ENCODE peak calls at places on chromosome 7, in six cellular contexts. F is H1, L is K562, K is neural crest cell, T is Panc1, B is HFFc6. O is an unnamed sample.

GRCh38 chr7:97871659-97872024 is 566 bp downstream of the ASNS start:
- DNase-seq in B (peak), K (no peak), T (no peak), F (no peak), L (peak), O (no peak)

GRCh38 chr7:43302211-43302711 is 189.8 kb downstream of the HECW1 start:
- DNase-seq in T (no peak), L (no peak), K (no peak), F (no peak), B (peak), O (no peak)

GRCh38 chr7:30285531-30286284 is 1.3 kb downstream of the ZNRF2 start:
- DNase-seq in F (peak), K (peak), T (no peak), L (peak), B (peak), O (peak)

GRCh38 chr7:95687759-95688343 is 84.5 kb upstream of the DYNC1I1 start:
- DNase-seq in L (peak), B (peak), K (peak), T (peak), F (no peak), O (no peak)

GRCh38 chr7:126495001-126495400 is 757.7 kb downstream of the GRM8 start:
- DNase-seq in B (no peak), F (no peak), T (no peak), L (no peak), K (no peak), O (no peak)

GRCh38 chr7:157010588-157011332 is at the start of gene MNX1:
- DNase-seq in B (no peak), K (peak), T (no peak), L (peak), F (peak), O (peak)

GRCh38 chr7:38451840-38452239 is 178.4 kb upstream of the TARP start:
- DNase-seq in B (peak), T (peak), K (no peak), L (peak), F (no peak), O (no peak)

GRCh38 chr7:51140203-51140938 is 176.2 kb downstream of the COBL start:
- DNase-seq in F (peak), K (no peak), B (no peak), T (no peak), L (no peak), O (no peak)

GRCh38 chr7:151138541-151138910 is 29.0 kb downstream of the GBX1 start:
- DNase-seq in L (no peak), B (no peak), K (no peak), F (peak), T (no peak), O (peak)

GRCh38 chr7:42914726-42915045 is 2.8 kb upstream of the C7orf25 start:
- DNase-seq in K (no peak), T (no peak), B (no peak), L (no peak), F (no peak), O (no peak)

GRCh38 chr7:44152971-44153947 is 12.1 kb upstream of the MYL7 start:
- DNase-seq in L (no peak), B (no peak), K (no peak), F (no peak), T (no peak), O (no peak)

GRCh38 chr7:36969376-36969775 is 245.1 kb upstream of the AOAH start:
- DNase-seq in L (no peak), T (no peak), K (no peak), B (no peak), F (no peak), O (no peak)

GRCh38 chr7:152030561-152030960 is 5.1 kb downstream of the GALNT11 start:
- DNase-seq in T (no peak), K (no peak), F (no peak), B (no peak), L (no peak), O (no peak)

GRCh38 chr7:93015193-93016084 is 102.3 kb downstream of the SAMD9 start:
- DNase-seq in K (no peak), T (no peak), L (no peak), F (no peak), B (peak), O (no peak)

GRCh38 chr7:30029696-30030095 is 1.5 kb downstream of the PLEKHA8 start:
- DNase-seq in F (no peak), K (no peak), T (no peak), L (peak), B (no peak), O (no peak)

GRCh38 chr7:28062197-28062988 is 118.2 kb downstream of the JAZF1 start:
- DNase-seq in L (peak), B (peak), K (peak), F (peak), T (peak), O (peak)

GRCh38 chr7:148684289-148684688 is 14.4 kb upstream of the CUL1 start:
- DNase-seq in T (no peak), F (no peak), L (no peak), K (no peak), B (no peak), O (no peak)

GRCh38 chr7:883029-884021 is 7.0 kb downstream of the GET4 start:
- DNase-seq in B (no peak), L (no peak), T (no peak), K (no peak), F (no peak), O (peak)

DNA sequence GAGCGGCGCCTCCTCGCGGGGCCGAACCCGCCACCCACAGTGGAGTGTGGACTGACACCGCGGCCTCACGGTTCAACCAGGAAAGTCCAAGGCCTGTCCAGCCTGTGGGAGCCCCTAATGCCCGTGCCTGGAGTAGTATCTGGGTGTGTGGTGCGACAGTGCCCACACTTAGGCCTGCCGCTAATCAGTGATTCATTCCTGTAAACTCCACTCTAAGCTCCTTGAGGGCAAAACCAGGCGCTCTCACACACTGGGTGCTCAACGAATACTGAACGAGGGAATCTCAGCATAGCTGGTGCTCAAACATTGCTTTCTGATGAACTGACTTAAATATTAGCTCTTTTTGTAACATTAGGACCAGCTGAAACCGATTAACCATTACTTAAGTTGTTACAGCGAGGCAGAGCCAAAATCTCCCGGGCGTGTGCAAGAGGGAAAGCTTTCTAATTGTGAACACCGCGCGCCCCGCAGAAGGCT is 573 bp upstream of the GSDME start:
- DNase-seq in L (no peak), T (no peak), F (no peak), B (peak), K (no peak), O (no peak)
- TF ChIP-seq CTCF in L (no peak), T (no peak), F (no peak), B (no peak), K (no peak), O (no peak)

DNA sequence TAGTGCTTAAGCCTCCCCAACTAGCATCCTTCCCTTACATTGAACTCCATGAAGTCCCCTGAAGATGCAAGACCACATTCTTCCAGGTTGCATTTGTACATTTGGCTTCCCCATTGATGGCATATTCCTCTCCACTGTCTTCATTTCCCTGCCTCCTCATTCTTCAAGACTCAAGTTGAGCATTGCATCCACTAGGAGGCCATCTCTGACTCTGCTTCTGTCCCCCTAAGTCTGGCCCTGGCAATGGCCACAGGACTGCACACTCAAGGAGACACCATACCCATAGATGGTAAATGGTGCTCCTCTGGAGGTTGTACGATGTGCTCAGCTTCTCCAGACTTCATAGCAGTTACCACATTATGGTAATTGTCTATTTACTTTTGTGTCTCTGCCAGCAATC is 112.5 kb downstream of the PTPRZ1 start:
- DNase-seq in K (no peak), L (peak), T (no peak), F (no peak), B (no peak), O (no peak)
- TF ChIP-seq CTCF in K (no peak), L (no peak), T (peak), F (peak), B (peak), O (no peak)

GRCh38 chr7:7103343-7104313 is 78.7 kb upstream of the C1GALT1 start:
- DNase-seq in K (no peak), F (no peak), L (peak), B (peak), T (peak), O (no peak)
- TF ChIP-seq CTCF in K (peak), F (peak), L (peak), B (peak), T (peak), O (peak)

GRCh38 chr7:26280723-26281122 is 10.9 kb upstream of the SNX10 start:
- DNase-seq in T (no peak), B (no peak), F (no peak), L (no peak), K (no peak), O (no peak)

GRCh38 chr7:26286157-26286556 is 5.5 kb upstream of the SNX10 start:
- DNase-seq in F (no peak), K (no peak), B (no peak), L (no peak), T (no peak), O (no peak)

GRCh38 chr7:26280097-26280496 is 11.6 kb upstream of the SNX10 start:
- DNase-seq in B (no peak), K (no peak), L (no peak), F (no peak), T (no peak), O (no peak)

GRCh38 chr7:26284477-26284876 is 7.2 kb upstream of the SNX10 start:
- DNase-seq in L (no peak), B (no peak), T (no peak), F (no peak), K (no peak), O (no peak)

GRCh38 chr7:26284995-26285632 is 6.5 kb upstream of the SNX10 start:
- DNase-seq in F (no peak), T (peak), B (no peak), L (peak), K (no peak), O (no peak)
- TF ChIP-seq CTCF in F (peak), T (peak), B (no peak), L (peak), K (no peak), O (no peak)

DNA sequence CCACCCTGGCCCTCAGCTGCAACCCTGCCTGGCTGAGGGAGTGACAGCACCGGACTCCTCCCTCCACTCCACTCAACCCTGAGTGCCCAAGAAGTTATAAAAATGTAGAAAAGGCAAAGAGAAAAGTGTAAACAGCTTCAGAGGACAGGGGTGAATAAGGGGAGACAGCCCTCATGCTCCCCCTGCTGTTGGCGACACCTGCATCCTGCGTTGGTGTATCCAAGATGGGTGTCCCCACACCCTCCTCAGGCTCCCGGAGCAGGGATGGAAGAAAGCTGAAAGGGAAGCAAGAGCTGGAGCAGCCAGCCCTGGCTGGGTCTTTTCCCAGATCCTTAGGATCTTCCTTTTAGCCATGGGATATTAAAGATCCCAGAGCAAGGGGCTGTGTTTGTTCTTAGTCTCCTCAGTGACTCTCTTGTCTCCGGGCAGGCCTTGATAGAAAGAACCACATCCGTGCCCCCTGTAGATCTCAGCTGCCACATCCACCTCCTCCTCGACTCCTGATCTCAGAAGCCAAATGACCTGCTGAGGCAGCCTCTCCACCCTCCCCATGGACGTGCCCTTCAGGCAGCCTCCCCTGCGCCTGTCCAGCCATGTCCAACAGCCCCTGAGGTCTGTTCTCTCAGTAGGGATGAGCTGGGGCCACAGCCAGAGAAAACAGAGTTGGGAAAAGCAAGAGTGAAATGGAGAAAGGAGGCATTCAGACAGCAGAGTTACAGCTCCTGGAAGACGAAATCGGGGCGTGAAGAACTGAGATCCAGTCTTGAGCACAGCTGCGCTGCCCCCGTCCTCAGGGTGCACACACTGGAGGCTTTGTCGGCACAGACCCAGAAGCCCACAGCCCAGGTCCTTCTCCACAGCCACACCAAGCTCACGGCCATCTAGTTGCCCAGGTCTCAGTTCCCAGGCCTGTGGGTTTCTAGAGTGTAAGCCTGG is 6.8 kb downstream of the FAM131B start:
- DNase-seq in K (no peak), L (peak), T (no peak), B (no peak), F (no peak), O (no peak)
- TF ChIP-seq CTCF in K (no peak), L (peak), T (no peak), B (no peak), F (peak), O (no peak)

GRCh38 chr7:15168489-15168888 is 265.9 kb upstream of the DGKB start:
- DNase-seq in K (no peak), B (peak), T (no peak), F (no peak), L (no peak), O (no peak)
- TF ChIP-seq CTCF in K (no peak), B (peak), T (peak), F (no peak), L (no peak), O (no peak)

GRCh38 chr7:45872116-45873034 is 507 bp downstream of the CCDC201 start:
- DNase-seq in F (peak), T (no peak), B (no peak), L (peak), K (no peak), O (peak)
- TF ChIP-seq CTCF in F (peak), T (peak), B (peak), L (peak), K (peak), O (peak)

GRCh38 chr7:91247497-91247896 is 16.7 kb upstream of the FZD1 start:
- DNase-seq in B (no peak), T (no peak), K (no peak), L (peak), F (no peak), O (no peak)
- TF ChIP-seq CTCF in B (peak), T (no peak), K (peak), L (peak), F (no peak), O (no peak)